ENCODE peak calls at places on chromosomes 6 and 20, in six cellular contexts. One of them, this sample, is unnamed.

GRCh38 chr6:149723771-149724417 is 6.0 kb upstream of the LATS1 start:
- DNase-seq in astrocyte: peak; percentile 62
- DNase-seq in tibial artery: peak; percentile 57
- DNase-seq in tibial nerve: peak; percentile 60
- DNase-seq in CD8-positive, alpha-beta memory T cell: peak; percentile 14
- DNase-seq in SK-N-SH: peak; percentile 53
- DNase-seq in this sample: no peak

GRCh38 chr6:52049252-52050050 is 38.0 kb downstream of the PKHD1 start:
- DNase-seq in tibial artery: no peak
- DNase-seq in astrocyte: peak; percentile 8
- DNase-seq in tibial nerve: no peak
- DNase-seq in SK-N-SH: peak; percentile 36
- DNase-seq in CD8-positive, alpha-beta memory T cell: no peak
- DNase-seq in this sample: no peak

GRCh38 chr6:30881392-30881986 is 2.8 kb upstream of the DDR1 start:
- DNase-seq in tibial nerve: no peak
- DNase-seq in CD8-positive, alpha-beta memory T cell: no peak
- DNase-seq in tibial artery: no peak
- DNase-seq in SK-N-SH: no peak
- DNase-seq in astrocyte: no peak
- DNase-seq in this sample: no peak

GRCh38 chr20:23205221-23205620 is 119.1 kb upstream of the CD93 start:
- DNase-seq in tibial artery: no peak
- DNase-seq in astrocyte: no peak
- DNase-seq in tibial nerve: no peak
- DNase-seq in SK-N-SH: no peak
- DNase-seq in CD8-positive, alpha-beta memory T cell: no peak
- DNase-seq in this sample: no peak

GRCh38 chr6:44630125-44631028 is 242.9 kb downstream of the CDC5L start:
- DNase-seq in astrocyte: peak; percentile 63
- DNase-seq in tibial nerve: no peak
- DNase-seq in SK-N-SH: peak; percentile 76
- DNase-seq in CD8-positive, alpha-beta memory T cell: no peak
- DNase-seq in tibial artery: no peak
- DNase-seq in this sample: no peak

GRCh38 chr20:25025091-25025861 is 32.7 kb downstream of the ACSS1 start:
- DNase-seq in astrocyte: no peak
- DNase-seq in SK-N-SH: no peak
- DNase-seq in tibial nerve: no peak
- DNase-seq in tibial artery: peak; percentile 7
- DNase-seq in CD8-positive, alpha-beta memory T cell: no peak
- DNase-seq in this sample: no peak

GRCh38 chr6:37435816-37436215 is 2.8 kb downstream of the CMTR1 start:
- DNase-seq in CD8-positive, alpha-beta memory T cell: no peak
- DNase-seq in SK-N-SH: no peak
- DNase-seq in astrocyte: no peak
- DNase-seq in tibial artery: no peak
- DNase-seq in tibial nerve: no peak
- DNase-seq in this sample: no peak

GRCh38 chr6:152952866-152953509 is 29.9 kb downstream of the FBXO5 start:
- DNase-seq in SK-N-SH: peak; percentile 45
- DNase-seq in tibial nerve: no peak
- DNase-seq in astrocyte: peak; percentile 32
- DNase-seq in tibial artery: no peak
- DNase-seq in CD8-positive, alpha-beta memory T cell: no peak
- DNase-seq in this sample: no peak

GRCh38 chr6:164378330-164378729 is 931.1 kb downstream of the C6orf118 start:
- DNase-seq in astrocyte: no peak
- DNase-seq in tibial nerve: no peak
- DNase-seq in SK-N-SH: peak; percentile 40
- DNase-seq in CD8-positive, alpha-beta memory T cell: no peak
- DNase-seq in tibial artery: no peak
- DNase-seq in this sample: no peak

GRCh38 chr20:46955601-46956556 is 61.2 kb downstream of the EYA2 start:
- DNase-seq in astrocyte: no peak
- DNase-seq in CD8-positive, alpha-beta memory T cell: no peak
- DNase-seq in tibial nerve: no peak
- DNase-seq in SK-N-SH: no peak
- DNase-seq in tibial artery: no peak
- DNase-seq in this sample: no peak

GRCh38 chr6:47519279-47519678 is 41.7 kb downstream of the CD2AP start:
- DNase-seq in SK-N-SH: no peak
- DNase-seq in tibial nerve: no peak
- DNase-seq in CD8-positive, alpha-beta memory T cell: no peak
- DNase-seq in astrocyte: no peak
- DNase-seq in tibial artery: no peak
- DNase-seq in this sample: no peak

GRCh38 chr6:150937126-150937906 is 71.8 kb downstream of the MTHFD1L start:
- DNase-seq in SK-N-SH: no peak
- DNase-seq in CD8-positive, alpha-beta memory T cell: no peak
- DNase-seq in tibial artery: peak; percentile 69
- DNase-seq in astrocyte: no peak
- DNase-seq in tibial nerve: peak; percentile 44
- DNase-seq in this sample: no peak

GRCh38 chr6:167824591-167825041 is 2.1 kb upstream of the AFDN start:
- DNase-seq in tibial nerve: no peak
- DNase-seq in SK-N-SH: no peak
- DNase-seq in astrocyte: peak; percentile 47
- DNase-seq in CD8-positive, alpha-beta memory T cell: no peak
- DNase-seq in tibial artery: no peak
- DNase-seq in this sample: no peak

GRCh38 chr6:139161817-139162284 is 27.0 kb downstream of the HECA start:
- DNase-seq in astrocyte: no peak
- DNase-seq in tibial artery: no peak
- DNase-seq in tibial nerve: no peak
- DNase-seq in SK-N-SH: no peak
- DNase-seq in CD8-positive, alpha-beta memory T cell: peak; percentile 59
- DNase-seq in this sample: peak; percentile 74

GRCh38 chr6:139164001-139164400 is 29.1 kb downstream of the HECA start:
- DNase-seq in astrocyte: no peak
- DNase-seq in tibial nerve: no peak
- DNase-seq in CD8-positive, alpha-beta memory T cell: no peak
- DNase-seq in SK-N-SH: no peak
- DNase-seq in tibial artery: no peak
- DNase-seq in this sample: no peak

GRCh38 chr6:139166238-139166955 is 31.5 kb downstream of the HECA start:
- DNase-seq in CD8-positive, alpha-beta memory T cell: no peak
- DNase-seq in SK-N-SH: no peak
- DNase-seq in tibial artery: no peak
- DNase-seq in tibial nerve: no peak
- DNase-seq in astrocyte: no peak
- DNase-seq in this sample: no peak

GRCh38 chr6:139165324-139165723 is 30.4 kb downstream of the HECA start:
- DNase-seq in SK-N-SH: no peak
- DNase-seq in tibial nerve: no peak
- DNase-seq in tibial artery: no peak
- DNase-seq in CD8-positive, alpha-beta memory T cell: no peak
- DNase-seq in astrocyte: no peak
- DNase-seq in this sample: no peak

GRCh38 chr6:139166956-139167313 is 32.1 kb downstream of the HECA start:
- DNase-seq in SK-N-SH: no peak
- DNase-seq in astrocyte: no peak
- DNase-seq in tibial artery: no peak
- DNase-seq in tibial nerve: no peak
- DNase-seq in CD8-positive, alpha-beta memory T cell: no peak
- DNase-seq in this sample: no peak
- H3K4me3 ChIP-seq in SK-N-SH: no peak overlapping the region
- H3K4me3 ChIP-seq in astrocyte: no peak overlapping the region
- H3K4me3 ChIP-seq in tibial artery: no peak overlapping the region
- H3K4me3 ChIP-seq in tibial nerve: no peak overlapping the region
- H3K4me3 ChIP-seq in CD8-positive, alpha-beta memory T cell: no peak overlapping the region
- H3K4me3 ChIP-seq in this sample: no peak overlapping the region

GRCh38 chr6:116633685-116634084 is 17.4 kb downstream of the RSPH4A start:
- DNase-seq in SK-N-SH: peak; percentile 7
- DNase-seq in tibial artery: no peak
- DNase-seq in CD8-positive, alpha-beta memory T cell: no peak
- DNase-seq in astrocyte: no peak
- DNase-seq in tibial nerve: no peak
- DNase-seq in this sample: no peak
- H3K36me3 ChIP-seq in SK-N-SH: peaks cover 35% of the 10 kb centered on the region
- H3K36me3 ChIP-seq in tibial artery: peaks cover 14% of the 10 kb centered on the region
- H3K36me3 ChIP-seq in CD8-positive, alpha-beta memory T cell: no peaks in the 10 kb centered on the region
- H3K36me3 ChIP-seq in astrocyte: no peaks in the 10 kb centered on the region
- H3K36me3 ChIP-seq in tibial nerve: peaks cover 7% of the 10 kb centered on the region
- H3K36me3 ChIP-seq in this sample: peaks cover under 1% of the 10 kb centered on the region

DNA sequence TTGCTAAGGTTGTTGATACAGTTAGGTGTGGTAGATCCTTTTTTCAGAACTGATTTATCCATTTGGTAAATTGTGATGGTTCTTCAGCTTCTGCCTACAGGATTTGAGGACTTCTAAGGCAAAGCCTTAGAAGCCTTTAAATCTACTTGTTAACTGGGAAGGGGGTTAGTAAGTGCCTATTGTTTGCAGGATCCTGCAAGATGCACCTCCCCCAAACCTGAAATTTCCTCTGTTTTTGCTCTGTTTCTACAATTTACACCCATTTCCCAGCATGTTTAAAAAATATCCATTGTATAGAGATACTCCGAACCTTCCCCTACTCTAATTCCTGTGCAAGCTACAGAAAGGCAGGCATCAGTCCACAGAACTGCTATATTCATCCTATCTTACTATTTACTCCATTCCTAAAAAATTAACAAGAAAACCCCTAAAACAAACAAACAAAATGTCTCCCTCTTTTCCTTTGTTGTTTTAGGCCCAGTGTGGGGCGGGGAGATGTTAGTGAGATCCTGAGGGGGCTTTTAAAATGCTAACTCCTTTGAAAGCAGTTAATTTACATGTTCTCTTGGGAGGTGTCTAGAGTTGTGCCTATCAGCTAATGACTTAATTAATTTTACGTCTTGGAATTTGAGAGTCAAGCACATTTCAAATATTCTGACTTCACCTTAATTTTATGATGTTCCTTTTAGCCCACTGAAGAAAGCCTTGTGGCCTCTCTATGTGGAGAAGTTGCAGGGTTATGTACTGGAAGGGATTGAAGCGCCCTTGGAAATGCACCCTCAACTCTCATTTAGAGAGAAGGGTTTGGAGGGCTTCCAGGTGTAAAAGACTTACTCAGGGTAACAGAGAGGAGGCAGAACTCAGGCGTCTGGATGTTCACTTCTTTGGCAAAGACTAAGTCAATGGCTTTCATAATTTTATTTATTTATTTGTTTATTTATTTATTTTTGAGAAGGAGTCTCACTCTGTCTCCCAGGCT is 4.7 kb downstream of the SASH1 start:
- DNase-seq in SK-N-SH: no peak
- DNase-seq in CD8-positive, alpha-beta memory T cell: no peak
- DNase-seq in tibial nerve: no peak
- DNase-seq in astrocyte: no peak
- DNase-seq in tibial artery: no peak
- DNase-seq in this sample: no peak
- H3K4me3 ChIP-seq in SK-N-SH: no peak overlapping the region
- H3K4me3 ChIP-seq in CD8-positive, alpha-beta memory T cell: no peak overlapping the region
- H3K4me3 ChIP-seq in tibial nerve: no peak overlapping the region
- H3K4me3 ChIP-seq in astrocyte: no peak overlapping the region
- H3K4me3 ChIP-seq in tibial artery: no peak overlapping the region
- H3K4me3 ChIP-seq in this sample: no peak overlapping the region

DNA sequence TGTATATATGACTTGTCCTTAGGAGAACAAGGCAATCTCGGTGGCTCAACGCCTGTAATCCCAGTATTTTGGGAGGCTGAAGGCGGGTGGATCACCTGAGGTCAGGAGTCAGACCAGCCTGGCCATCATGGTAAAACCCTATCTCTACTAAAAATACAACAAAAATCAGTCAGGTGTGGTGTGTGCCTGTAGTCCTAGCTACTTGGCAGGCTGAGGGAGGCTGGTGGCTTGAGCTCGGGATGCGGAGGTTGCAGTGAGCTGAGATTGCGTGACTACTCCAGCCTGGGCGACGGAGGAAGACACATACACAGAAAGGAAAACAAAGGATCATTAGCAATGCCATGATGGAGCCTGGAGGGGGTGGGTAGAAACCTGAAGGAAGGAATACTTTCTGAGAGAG is 166.6 kb upstream of the RREB1 start:
- DNase-seq in CD8-positive, alpha-beta memory T cell: no peak
- DNase-seq in tibial nerve: no peak
- DNase-seq in SK-N-SH: no peak
- DNase-seq in astrocyte: no peak
- DNase-seq in tibial artery: no peak
- DNase-seq in this sample: no peak
- H3K36me3 ChIP-seq in CD8-positive, alpha-beta memory T cell: no peaks in the 10 kb centered on the region
- H3K36me3 ChIP-seq in tibial nerve: no peaks in the 10 kb centered on the region
- H3K36me3 ChIP-seq in SK-N-SH: no peaks in the 10 kb centered on the region
- H3K36me3 ChIP-seq in astrocyte: no peaks in the 10 kb centered on the region
- H3K36me3 ChIP-seq in tibial artery: no peaks in the 10 kb centered on the region
- H3K36me3 ChIP-seq in this sample: no peaks in the 10 kb centered on the region

GRCh38 chr6:2951723-2952122 is 19.6 kb downstream of the SERPINB6 start:
- DNase-seq in SK-N-SH: no peak
- DNase-seq in tibial nerve: no peak
- DNase-seq in CD8-positive, alpha-beta memory T cell: no peak
- DNase-seq in astrocyte: no peak
- DNase-seq in tibial artery: peak; percentile 54
- DNase-seq in this sample: no peak

GRCh38 chr6:2953098-2953497 is 18.3 kb downstream of the SERPINB6 start:
- DNase-seq in CD8-positive, alpha-beta memory T cell: no peak
- DNase-seq in astrocyte: no peak
- DNase-seq in SK-N-SH: no peak
- DNase-seq in tibial nerve: no peak
- DNase-seq in tibial artery: no peak
- DNase-seq in this sample: no peak

GRCh38 chr6:2950713-2951112 is 20.7 kb downstream of the SERPINB6 start:
- DNase-seq in SK-N-SH: no peak
- DNase-seq in tibial nerve: no peak
- DNase-seq in tibial artery: no peak
- DNase-seq in CD8-positive, alpha-beta memory T cell: no peak
- DNase-seq in astrocyte: no peak
- DNase-seq in this sample: no peak

GRCh38 chr6:2949536-2950083 is 21.8 kb downstream of the SERPINB6 start:
- DNase-seq in tibial nerve: no peak
- DNase-seq in tibial artery: no peak
- DNase-seq in astrocyte: no peak
- DNase-seq in SK-N-SH: no peak
- DNase-seq in CD8-positive, alpha-beta memory T cell: no peak
- DNase-seq in this sample: no peak

DNA sequence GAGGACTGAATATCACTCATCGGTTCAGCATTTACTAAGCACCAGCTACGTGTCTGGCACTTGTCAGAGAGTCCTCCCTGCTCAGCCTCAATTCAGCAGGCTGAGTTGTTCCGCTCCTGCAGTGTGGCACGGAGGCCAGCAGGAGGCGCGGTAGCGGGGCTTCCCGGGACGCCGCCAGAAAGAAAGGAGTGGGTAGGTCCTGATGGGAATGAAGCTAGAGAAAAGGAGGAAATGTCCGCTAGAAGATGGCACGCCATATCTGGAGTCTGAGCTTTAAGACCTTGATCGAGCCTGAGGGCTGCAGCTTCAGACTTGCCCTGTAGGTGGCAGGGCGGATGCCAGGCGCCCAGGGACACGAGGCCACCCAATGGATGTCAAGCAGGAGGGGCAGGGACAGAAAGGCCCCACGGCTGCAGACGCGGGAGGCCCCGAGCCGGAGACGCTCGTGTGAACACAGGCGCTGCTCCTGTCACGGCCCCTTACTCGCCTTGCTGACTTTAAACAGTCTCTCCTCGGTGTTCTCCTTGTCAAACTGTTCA is 18.7 kb downstream of the SERPINB6 start:
- DNase-seq in tibial artery: peak; percentile 70
- DNase-seq in astrocyte: peak; percentile 74
- DNase-seq in CD8-positive, alpha-beta memory T cell: peak; percentile 26
- DNase-seq in tibial nerve: peak; percentile 56
- DNase-seq in SK-N-SH: peak; percentile 88
- DNase-seq in this sample: peak; percentile 62
- H3K4me3 ChIP-seq in tibial artery: peak overlapping the region; percentile 1
- H3K4me3 ChIP-seq in astrocyte: no peak overlapping the region
- H3K4me3 ChIP-seq in CD8-positive, alpha-beta memory T cell: no peak overlapping the region
- H3K4me3 ChIP-seq in tibial nerve: no peak overlapping the region
- H3K4me3 ChIP-seq in SK-N-SH: no peak overlapping the region
- H3K4me3 ChIP-seq in this sample: no peak overlapping the region

GRCh38 chr20:59400666-59401065 is 100.3 kb downstream of the EDN3 start:
- DNase-seq in tibial artery: no peak
- DNase-seq in SK-N-SH: no peak
- DNase-seq in tibial nerve: no peak
- DNase-seq in astrocyte: no peak
- DNase-seq in CD8-positive, alpha-beta memory T cell: no peak
- DNase-seq in this sample: no peak
- H3K36me3 ChIP-seq in tibial artery: no peaks in the 10 kb centered on the region
- H3K36me3 ChIP-seq in SK-N-SH: no peaks in the 10 kb centered on the region
- H3K36me3 ChIP-seq in tibial nerve: no peaks in the 10 kb centered on the region
- H3K36me3 ChIP-seq in astrocyte: no peaks in the 10 kb centered on the region
- H3K36me3 ChIP-seq in CD8-positive, alpha-beta memory T cell: no peaks in the 10 kb centered on the region
- H3K36me3 ChIP-seq in this sample: no peaks in the 10 kb centered on the region

This sample was measured in GM06990.